ENCODE peak calls at places on chromosomes 2 and 18, in ten cellular contexts. M, P, R, I, D, O, A, T, X and G are unnamed samples.

GRCh38 chr2:74201596-74201995 is 3.2 kb downstream of the MTHFD2 start:
- DNase-seq in O (no peak), A (no peak), I (no peak), P (no peak), T (peak), D (no peak), R (no peak), X (no peak), M (no peak), G (no peak)

GRCh38 chr18:35322486-35323258 is 21.5 kb downstream of the ZNF24 start:
- DNase-seq in P (no peak), T (no peak), R (no peak), D (no peak), M (no peak), O (no peak), I (no peak), X (no peak), A (no peak), G (no peak)

GRCh38 chr2:168136392-168136977 is 110.9 kb downstream of the STK39 start:
- DNase-seq in X (no peak), O (no peak), P (no peak), A (peak), T (peak), I (no peak), D (no peak), R (no peak), M (no peak), G (no peak)

GRCh38 chr2:168660859-168661258 is 141.6 kb upstream of the NOSTRIN start:
- DNase-seq in O (no peak), I (no peak), M (peak), A (no peak), R (no peak), P (no peak), T (no peak), X (no peak), D (no peak), G (no peak)

GRCh38 chr2:124763611-124764010 is 738.5 kb downstream of the CNTNAP5 start:
- DNase-seq in O (no peak), D (no peak), X (no peak), A (no peak), T (no peak), M (no peak), R (no peak), I (no peak), P (no peak), G (no peak)

GRCh38 chr2:134142903-134143302 is 111.0 kb upstream of the MGAT5 start:
- DNase-seq in R (no peak), P (no peak), T (peak), D (no peak), O (no peak), X (no peak), A (no peak), M (no peak), I (no peak), G (no peak)

GRCh38 chr2:31563273-31563839 is 17.4 kb downstream of the SRD5A2 start:
- DNase-seq in T (no peak), X (no peak), R (no peak), O (no peak), P (no peak), M (no peak), I (no peak), A (peak), D (no peak), G (no peak)

GRCh38 chr2:196808281-196808680 is 874 bp downstream of the C2orf66 start:
- DNase-seq in I (no peak), A (peak), P (no peak), D (no peak), R (no peak), O (no peak), T (no peak), M (no peak), X (no peak), G (no peak)

GRCh38 chr2:196137271-196137670 is 34.1 kb downstream of the STK17B start:
- DNase-seq in M (no peak), P (no peak), T (peak), R (no peak), O (no peak), X (no peak), D (no peak), A (no peak), I (no peak), G (no peak)

DNA sequence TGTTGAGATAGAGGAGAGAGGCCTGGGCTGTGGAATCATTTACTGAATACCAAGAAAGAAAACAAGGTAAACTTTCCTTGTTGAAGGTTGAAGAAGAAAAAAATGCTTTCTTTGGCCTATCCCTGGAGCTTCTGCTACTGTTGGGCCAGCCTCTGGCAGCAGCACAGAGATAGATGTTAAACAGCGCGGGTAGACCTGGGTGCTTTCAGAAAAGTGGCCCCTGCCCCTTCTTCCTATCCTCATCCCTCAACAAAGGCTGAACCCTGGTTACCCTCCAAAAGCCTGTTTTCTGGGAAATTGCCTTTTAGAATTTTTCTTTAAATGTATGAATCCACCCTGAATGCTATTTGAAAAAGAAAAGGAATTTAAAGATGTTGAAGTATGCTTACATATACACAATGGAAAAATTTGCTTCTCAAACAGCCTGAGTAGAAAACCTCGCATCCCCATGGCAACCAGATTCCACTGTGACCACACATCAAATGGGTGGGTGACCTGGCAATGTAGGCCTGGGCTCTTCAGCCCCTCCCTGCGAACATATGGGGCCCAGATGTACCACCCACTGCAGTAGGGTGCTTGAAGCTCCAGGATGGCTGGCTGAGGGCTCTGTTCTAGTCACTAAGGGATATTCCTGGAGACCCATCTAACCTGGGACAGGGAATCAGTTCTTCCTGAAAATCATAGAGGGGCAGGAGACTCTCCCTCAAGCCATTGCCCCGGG is 23.4 kb upstream of the CHRNA1 start:
- DNase-seq in I (peak), D (no peak), X (no peak), A (peak), P (peak), R (peak), M (no peak), T (peak), O (no peak), G (no peak)
- H3K4me3 ChIP-seq in I (no peak), D (no peak), X (no peak), A (no peak), P (no peak), R (no peak), M (no peak), T (no peak), O (no peak), G (no peak)

DNA sequence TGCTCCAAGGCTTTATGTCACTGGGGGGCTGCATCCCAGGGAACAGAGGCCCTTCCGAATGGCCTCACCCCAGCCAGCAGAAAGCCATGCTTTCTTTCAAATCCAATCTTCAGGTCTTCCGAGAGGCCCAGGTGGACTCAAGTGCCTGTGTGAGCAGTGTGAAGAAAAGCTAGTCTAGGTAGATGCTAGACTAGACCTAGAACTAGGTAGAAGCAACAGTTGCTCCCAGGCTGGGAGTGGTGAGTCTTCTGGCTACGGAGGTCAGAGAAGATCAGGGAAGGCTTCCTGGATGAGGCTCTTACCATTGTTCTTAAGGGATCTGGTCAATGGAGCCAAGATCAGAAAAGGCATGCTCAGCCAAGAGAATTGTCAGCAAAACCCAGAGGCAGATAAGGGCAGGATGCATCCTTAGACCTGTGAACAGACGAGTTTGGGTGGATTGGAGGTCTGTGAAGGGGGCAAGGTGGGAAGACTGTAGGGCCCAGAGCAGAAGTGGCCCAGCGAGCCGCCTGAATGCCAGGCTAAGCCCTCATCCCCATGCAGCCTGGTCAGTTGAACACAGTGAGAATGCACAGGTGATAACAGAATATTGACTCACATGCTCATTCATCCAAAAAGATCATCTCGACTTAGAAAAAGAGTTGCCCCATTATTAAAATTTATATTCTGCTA is 110.8 kb downstream of the SMAD7 start:
- DNase-seq in O (no peak), A (no peak), P (peak), T (no peak), I (no peak), X (no peak), M (no peak), R (no peak), D (no peak), G (no peak)
- H3K27ac ChIP-seq in O (no peak), A (no peak), P (no peak), T (no peak), I (no peak), X (no peak), M (peak), R (peak), D (no peak), G (no peak)

DNA sequence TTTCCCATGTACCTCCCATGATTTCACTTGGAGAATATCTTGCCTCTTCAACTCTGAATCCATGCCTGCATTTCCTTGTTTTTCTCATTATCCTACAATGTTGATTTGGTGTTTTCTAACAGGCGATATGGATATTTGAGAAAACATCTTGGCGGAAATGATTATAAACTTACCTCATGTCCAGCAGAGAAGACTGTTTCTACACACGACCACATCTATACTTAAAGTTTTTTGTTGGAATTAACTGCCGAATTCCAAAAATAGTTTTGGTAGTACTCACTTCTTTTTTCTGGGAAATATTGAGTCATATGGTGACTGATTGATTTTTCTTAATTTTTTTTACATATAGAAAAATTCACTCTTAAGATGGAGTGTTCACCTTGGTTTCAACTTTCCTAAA is 41.4 kb upstream of the TMEFF2 start:
- DNase-seq in O (no peak), R (no peak), M (no peak), I (no peak), D (no peak), P (no peak), X (no peak), T (peak), A (no peak), G (no peak)
- H3K4me3 ChIP-seq in O (no peak), R (no peak), M (no peak), I (no peak), D (no peak), P (no peak), X (no peak), T (no peak), A (no peak), G (no peak)

GRCh38 chr2:108633379-108633778 is 85.9 kb upstream of the RANBP2 start:
- DNase-seq in I (no peak), R (no peak), X (peak), M (no peak), T (no peak), O (no peak), P (no peak), D (no peak), A (no peak), G (no peak)
- H3K27ac ChIP-seq in I (no peak), R (no peak), X (no peak), M (no peak), T (no peak), O (no peak), P (no peak), D (no peak), A (peak), G (no peak)

GRCh38 chr2:226795281-226796011 is 4.2 kb downstream of the IRS1 start:
- DNase-seq in R (peak), P (no peak), A (no peak), D (no peak), M (no peak), X (no peak), O (no peak), T (no peak), I (no peak), G (no peak)
- H3K4me3 ChIP-seq in R (peak), P (no peak), A (peak), D (peak), M (peak), X (peak), O (no peak), T (peak), I (peak), G (no peak)

DNA sequence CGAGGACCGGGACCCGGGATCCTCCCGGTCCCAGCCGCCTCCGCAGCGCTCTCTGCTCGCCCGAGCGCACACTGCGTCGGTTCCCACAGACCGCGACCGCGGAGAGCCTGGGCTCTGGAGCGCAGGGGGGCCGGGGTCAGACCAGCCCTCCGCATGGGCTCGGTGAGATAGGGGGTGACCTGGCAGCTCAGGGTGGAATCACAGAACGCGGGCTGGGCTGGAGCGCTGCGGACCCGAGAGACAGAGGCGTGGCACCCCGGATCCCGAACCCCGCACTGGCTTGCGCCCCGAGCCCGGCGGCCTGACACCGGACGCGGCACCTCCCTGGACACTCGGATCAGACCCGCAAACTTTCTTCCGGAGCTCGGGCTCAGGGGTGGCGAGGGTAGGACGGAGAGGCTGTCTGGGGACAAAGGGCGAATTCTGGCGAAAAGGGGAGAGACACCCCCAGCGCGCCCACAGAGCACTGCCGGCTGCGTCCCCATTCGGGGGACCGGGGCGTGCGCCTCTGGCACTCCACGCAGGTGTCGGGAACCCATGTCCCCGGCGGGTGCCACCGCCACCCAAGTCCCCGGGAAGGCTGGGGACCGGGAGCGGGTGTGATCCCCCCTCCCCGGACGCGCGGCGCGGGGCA is 582 bp downstream of the DIPK1C start:
- DNase-seq in D (no peak), T (no peak), O (no peak), X (no peak), M (peak), P (no peak), A (no peak), I (no peak), R (no peak), G (no peak)
- H3K27ac ChIP-seq in D (no peak), T (no peak), O (no peak), X (no peak), M (peak), P (no peak), A (no peak), I (no peak), R (no peak), G (no peak)

GRCh38 chr2:44970846-44971450 is 29.4 kb downstream of the SIX3 start:
- DNase-seq in R (no peak), X (no peak), M (no peak), D (no peak), A (peak), I (no peak), T (no peak), P (no peak), O (no peak), G (no peak)

GRCh38 chr2:44975571-44976450 is 33.4 kb downstream of the SIX2 start:
- DNase-seq in I (no peak), O (no peak), D (no peak), T (no peak), M (no peak), X (no peak), P (no peak), R (no peak), A (no peak), G (no peak)

GRCh38 chr2:44969936-44970335 is 28.4 kb downstream of the SIX3 start:
- DNase-seq in X (no peak), D (no peak), T (no peak), A (no peak), R (no peak), O (no peak), M (no peak), P (no peak), I (no peak), G (no peak)

GRCh38 chr2:44974064-44974715 is 32.7 kb downstream of the SIX3 start:
- DNase-seq in T (no peak), I (no peak), X (peak), M (no peak), D (no peak), A (peak), P (no peak), R (peak), O (no peak), G (peak)

GRCh38 chr2:44972771-44973535 is 31.5 kb downstream of the SIX3 start:
- DNase-seq in X (no peak), R (no peak), P (no peak), M (no peak), A (no peak), I (no peak), D (no peak), O (no peak), T (no peak), G (no peak)
- H3K4me3 ChIP-seq in X (no peak), R (no peak), P (no peak), M (peak), A (no peak), I (no peak), D (no peak), O (no peak), T (no peak), G (no peak)

GRCh38 chr2:177265386-177265690 is 811 bp upstream of the NFE2L2 start:
- DNase-seq in T (no peak), X (peak), R (no peak), I (no peak), D (peak), M (peak), P (peak), A (no peak), O (peak), G (no peak)

GRCh38 chr2:177270531-177270930 is 6.0 kb upstream of the NFE2L2 start:
- DNase-seq in A (no peak), T (no peak), O (no peak), X (no peak), M (no peak), I (no peak), D (no peak), R (no peak), P (no peak), G (no peak)

GRCh38 chr2:177271981-177272666 is 7.6 kb upstream of the NFE2L2 start:
- DNase-seq in A (no peak), R (no peak), D (no peak), P (no peak), M (no peak), T (no peak), O (no peak), X (peak), I (no peak), G (no peak)

GRCh38 chr2:177265834-177266817 is 1.6 kb upstream of the NFE2L2 start:
- DNase-seq in D (no peak), X (peak), I (no peak), T (peak), O (no peak), A (peak), P (no peak), M (no peak), R (peak), G (no peak)

GRCh38 chr2:177268901-177269300 is 4.4 kb upstream of the NFE2L2 start:
- DNase-seq in T (no peak), X (no peak), A (no peak), D (no peak), R (no peak), P (no peak), O (no peak), M (no peak), I (no peak), G (no peak)
- H3K27ac ChIP-seq in T (no peak), X (no peak), A (no peak), D (no peak), R (no peak), P (no peak), O (no peak), M (no peak), I (no peak), G (no peak)

GRCh38 chr2:68412127-68412819 is 47.2 kb downstream of the PLEK start:
- DNase-seq in D (no peak), O (no peak), P (no peak), X (no peak), T (no peak), R (no peak), I (no peak), A (no peak), M (no peak), G (no peak)
- H3K4me3 ChIP-seq in D (no peak), O (no peak), P (no peak), X (no peak), T (no peak), R (no peak), I (no peak), A (no peak), M (no peak), G (no peak)

GRCh38 chr2:26993768-26994167 is 23.3 kb downstream of the MAPRE3 start:
- DNase-seq in X (no peak), R (no peak), A (no peak), O (no peak), T (no peak), I (no peak), P (no peak), M (no peak), D (no peak), G (peak)
- H3K27ac ChIP-seq in X (no peak), R (no peak), A (no peak), O (no peak), T (no peak), I (no peak), P (no peak), M (no peak), D (no peak), G (no peak)